ENCODE peak calls at places on chromosomes 3 and 15, in five cellular contexts. A is HFFc6; V is MM.1S; U is CD4-positive, alpha-beta T cell; E is neural crest cell. N is an unnamed sample.

GRCh38 chr3:175526609-175527280 is 667.6 kb downstream of the NAALADL2 start:
- DNase-seq in U (no peak), V (no peak), A (no peak), E (no peak), N (no peak)

GRCh38 chr15:60480149-60480548 is 1.2 kb upstream of the ICE2 start:
- DNase-seq in V (peak; percentile 32), E (no peak), U (no peak), A (no peak), N (peak; percentile 14)

GRCh38 chr3:168053115-168053514 is 42.6 kb downstream of the GOLIM4 start:
- DNase-seq in U (no peak), E (no peak), A (no peak), V (no peak), N (no peak)

GRCh38 chr15:85582076-85582718 is 201.8 kb downstream of the AKAP13 start:
- DNase-seq in U (peak; percentile 14), V (no peak), A (no peak), E (no peak), N (peak; percentile 31)

GRCh38 chr3:138732465-138732864 is 102.3 kb downstream of the PIK3CB start:
- DNase-seq in A (no peak), E (no peak), U (no peak), V (no peak), N (no peak)

GRCh38 chr3:58051196-58051595 is 43.0 kb downstream of the FLNB start:
- DNase-seq in A (peak; percentile 85), U (no peak), V (no peak), E (no peak), N (no peak)

GRCh38 chr15:80160570-80161156 is 7.9 kb downstream of the FAH start:
- DNase-seq in V (peak; percentile 87), E (no peak), A (peak; percentile 93), U (no peak), N (peak; percentile 42)

GRCh38 chr3:183252973-183253363 is at the start of gene B3GNT5:
- DNase-seq in E (no peak), U (no peak), V (no peak), A (no peak), N (no peak)

GRCh38 chr3:24235121-24235520 is 259.5 kb downstream of the THRB start:
- DNase-seq in E (no peak), A (peak; percentile 11), V (peak; percentile 64), U (no peak), N (no peak)

GRCh38 chr15:77944002-77944867 is 133.3 kb downstream of the TBC1D2B start:
- DNase-seq in V (peak; percentile 19), A (peak; percentile 13), E (peak; percentile 75), U (no peak), N (peak; percentile 64)

GRCh38 chr15:25329685-25330084 is 109.1 kb downstream of the UBE3A start:
- DNase-seq in A (no peak), E (no peak), V (no peak), U (no peak), N (no peak)

GRCh38 chr3:182740710-182741109 is 52.6 kb upstream of the ATP11B start:
- DNase-seq in E (no peak), U (no peak), A (no peak), V (no peak), N (no peak)

GRCh38 chr3:71583569-71584215 is at the start of gene FOXP1:
- DNase-seq in E (peak; percentile 59), A (peak; percentile 79), V (peak; percentile 52), U (peak; percentile 49), N (peak; percentile 34)

DNA sequence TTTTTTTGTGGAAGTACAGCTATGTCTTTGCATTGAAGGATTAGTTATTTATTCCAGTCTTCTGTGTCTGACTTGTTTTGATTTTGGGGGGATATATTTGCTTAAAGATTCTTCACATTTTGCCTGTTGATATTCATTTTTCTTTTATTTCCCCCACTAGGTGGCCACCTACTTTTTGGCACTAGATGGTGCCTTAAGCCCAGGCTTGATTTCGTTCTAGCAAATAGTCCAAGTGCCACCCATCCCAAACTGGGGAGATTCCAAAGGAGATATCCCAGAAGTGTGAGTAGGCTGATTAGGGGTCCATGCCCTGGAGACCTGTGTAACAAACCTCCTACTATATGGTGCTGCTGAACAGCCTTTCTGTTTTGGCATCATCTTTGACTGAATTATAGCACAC is 80.0 kb upstream of the SPATA16 start:
- DNase-seq in U (no peak), V (peak; percentile 32), E (no peak), A (no peak), N (no peak)
- TF ChIP-seq CTCF in U (no peak), V (peak; percentile 56), E (peak; percentile 49), A (peak; percentile 66), N (peak; percentile 32)

GRCh38 chr3:156433910-156434309 is 121.0 kb downstream of the SSR3 start:
- DNase-seq in A (no peak), E (no peak), U (no peak), V (no peak), N (no peak)
- TF ChIP-seq CTCF in A (no peak), E (no peak), U (no peak), V (no peak), N (no peak)

GRCh38 chr3:178703268-178703975 is 167.2 kb downstream of the KCNMB2 start:
- DNase-seq in U (no peak), A (no peak), V (no peak), E (no peak), N (no peak)
- TF ChIP-seq CTCF in U (no peak), A (no peak), V (no peak), E (peak; percentile 15), N (no peak)

DNA sequence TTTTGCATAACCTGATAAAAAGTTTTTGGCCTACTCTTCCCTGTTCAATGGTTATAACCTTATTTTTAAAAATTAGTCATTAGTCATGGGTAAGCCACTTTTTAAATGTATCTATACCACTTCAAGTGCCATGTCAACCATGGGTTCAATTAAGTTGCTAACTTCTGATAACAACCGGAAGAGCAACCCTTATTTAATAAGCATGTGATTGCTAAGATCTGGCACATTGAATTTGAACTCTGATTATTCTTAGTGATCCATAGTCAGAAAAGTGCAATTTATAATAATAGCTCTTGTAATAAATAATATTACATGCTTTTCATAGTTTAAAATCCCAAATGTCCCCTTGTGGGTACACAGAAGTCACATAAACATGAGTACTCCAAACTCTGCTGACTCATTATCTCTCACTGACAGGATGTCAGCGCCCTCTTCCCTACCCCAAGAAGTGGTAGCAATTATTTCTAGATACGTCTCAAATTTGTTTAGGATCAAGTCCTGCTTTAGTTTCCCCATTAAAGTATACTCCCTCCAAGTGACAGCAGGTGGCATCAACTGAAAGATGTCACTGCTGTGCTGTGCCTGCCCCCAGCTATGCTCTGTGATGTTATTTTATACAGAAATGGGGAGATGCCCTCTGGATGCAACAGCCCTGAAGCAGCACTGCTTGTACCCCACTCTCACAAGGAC is 18.6 kb downstream of the SAMD7 start:
- DNase-seq in A (no peak), V (peak; percentile 82), U (no peak), E (no peak), N (peak; percentile 47)
- TF ChIP-seq CTCF in A (no peak), V (peak; percentile 77), U (no peak), E (no peak), N (peak; percentile 31)

GRCh38 chr3:47799733-47800132 is 3.2 kb upstream of the DHX30 start:
- DNase-seq in V (peak; percentile 14), U (no peak), E (no peak), A (no peak), N (peak; percentile 10)
- TF ChIP-seq CTCF in V (peak; percentile 51), U (peak; percentile 11), E (peak; percentile 61), A (peak; percentile 69), N (peak; percentile 50)

GRCh38 chr15:36954486-36954885 is 145.9 kb downstream of the MEIS2 start:
- DNase-seq in U (no peak), A (peak; percentile 20), E (no peak), V (no peak), N (no peak)
- TF ChIP-seq CTCF in U (no peak), A (no peak), E (no peak), V (no peak), N (no peak)

DNA sequence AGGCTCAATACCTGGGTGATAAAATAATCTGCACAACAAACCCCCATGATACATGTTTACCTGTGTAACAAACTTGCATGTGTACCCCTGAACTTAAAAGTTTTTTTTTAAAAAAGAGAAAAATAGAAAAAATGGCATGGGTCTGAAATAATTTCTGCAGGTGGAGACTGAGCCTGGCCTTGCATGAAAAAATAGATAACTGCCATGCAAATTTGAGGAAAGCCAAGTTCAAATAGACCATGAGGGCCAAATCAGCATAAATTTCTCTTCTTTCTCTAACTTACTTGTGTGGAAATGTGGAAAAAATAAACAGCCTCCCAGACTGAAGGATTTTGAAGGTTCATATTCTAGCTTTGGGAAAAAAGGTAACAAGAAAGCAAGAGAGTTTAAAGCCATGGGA is 744 bp upstream of the ACKR4 start:
- DNase-seq in U (no peak), A (no peak), V (no peak), E (no peak), N (no peak)
- TF ChIP-seq CTCF in U (no peak), A (no peak), V (no peak), E (no peak), N (no peak)